ENCODE peak calls at places on chromosomes 1 and 21, in six cellular contexts. One of them, this sample, is unnamed.
A peak's percentile ranks its signal among the peaks of the same experiment; 100 is the strongest.

GRCh38 chr1:163875214-163875926 is 553.6 kb downstream of the NUF2 start:
- DNase-seq in central memory CD8-positive, alpha-beta T cell: no peak
- DNase-seq in MM.1S: no peak
- DNase-seq in NCI-H1092 treated with DMSO at 0.1 percent for 48 hours: no peak
- DNase-seq in GM12865: no peak
- DNase-seq in memory B cell: no peak
- DNase-seq in this sample: no peak

GRCh38 chr1:117673405-117673804 is 67.6 kb downstream of the TENT5C start:
- DNase-seq in central memory CD8-positive, alpha-beta T cell: no peak
- DNase-seq in MM.1S: no peak
- DNase-seq in NCI-H1092 treated with DMSO at 0.1 percent for 48 hours: no peak
- DNase-seq in GM12865: no peak
- DNase-seq in memory B cell: no peak
- DNase-seq in this sample: no peak

GRCh38 chr1:33516891-33517550 is 44.6 kb downstream of the ZSCAN20 start:
- DNase-seq in central memory CD8-positive, alpha-beta T cell: no peak
- DNase-seq in MM.1S: no peak
- DNase-seq in NCI-H1092 treated with DMSO at 0.1 percent for 48 hours: no peak
- DNase-seq in GM12865: no peak
- DNase-seq in memory B cell: no peak
- DNase-seq in this sample: no peak

GRCh38 chr1:22163578-22163977 is 20.7 kb upstream of the WNT4 start:
- DNase-seq in central memory CD8-positive, alpha-beta T cell: no peak
- DNase-seq in MM.1S: no peak
- DNase-seq in NCI-H1092 treated with DMSO at 0.1 percent for 48 hours: no peak
- DNase-seq in GM12865: no peak
- DNase-seq in memory B cell: no peak
- DNase-seq in this sample: no peak

GRCh38 chr1:23554481-23555224 is 4.6 kb downstream of the ID3 start:
- DNase-seq in central memory CD8-positive, alpha-beta T cell: peak; percentile 73
- DNase-seq in MM.1S: peak; percentile 92
- DNase-seq in NCI-H1092 treated with DMSO at 0.1 percent for 48 hours: peak; percentile 96
- DNase-seq in GM12865: peak; percentile 95
- DNase-seq in memory B cell: peak; percentile 79
- DNase-seq in this sample: peak; percentile 91

GRCh38 chr21:16420086-16420724 is 690.4 kb downstream of the USP25 start:
- DNase-seq in central memory CD8-positive, alpha-beta T cell: no peak
- DNase-seq in MM.1S: no peak
- DNase-seq in NCI-H1092 treated with DMSO at 0.1 percent for 48 hours: peak; percentile 87
- DNase-seq in GM12865: no peak
- DNase-seq in memory B cell: no peak
- DNase-seq in this sample: no peak

GRCh38 chr1:78839704-78840277 is 166.7 kb downstream of the ADGRL4 start:
- DNase-seq in central memory CD8-positive, alpha-beta T cell: no peak
- DNase-seq in MM.1S: peak; percentile 61
- DNase-seq in NCI-H1092 treated with DMSO at 0.1 percent for 48 hours: no peak
- DNase-seq in GM12865: peak; percentile 50
- DNase-seq in memory B cell: peak; percentile 16
- DNase-seq in this sample: peak; percentile 17

GRCh38 chr1:94755675-94756074 is 64.5 kb upstream of the SLC44A3 start:
- DNase-seq in central memory CD8-positive, alpha-beta T cell: no peak
- DNase-seq in MM.1S: no peak
- DNase-seq in NCI-H1092 treated with DMSO at 0.1 percent for 48 hours: no peak
- DNase-seq in GM12865: peak; percentile 16
- DNase-seq in memory B cell: no peak
- DNase-seq in this sample: peak; percentile 69

GRCh38 chr1:32761253-32761877 is 55.8 kb downstream of the YARS1 start:
- DNase-seq in central memory CD8-positive, alpha-beta T cell: no peak
- DNase-seq in MM.1S: no peak
- DNase-seq in NCI-H1092 treated with DMSO at 0.1 percent for 48 hours: peak; percentile 21
- DNase-seq in GM12865: peak; percentile 55
- DNase-seq in memory B cell: no peak
- DNase-seq in this sample: no peak

GRCh38 chr1:13751985-13752384 is 52.0 kb downstream of the PRDM2 start:
- DNase-seq in central memory CD8-positive, alpha-beta T cell: no peak
- DNase-seq in MM.1S: no peak
- DNase-seq in NCI-H1092 treated with DMSO at 0.1 percent for 48 hours: no peak
- DNase-seq in GM12865: no peak
- DNase-seq in memory B cell: no peak
- DNase-seq in this sample: no peak

GRCh38 chr1:43659785-43660184 is 9.8 kb downstream of the KDM4A start:
- DNase-seq in central memory CD8-positive, alpha-beta T cell: no peak
- DNase-seq in MM.1S: no peak
- DNase-seq in NCI-H1092 treated with DMSO at 0.1 percent for 48 hours: no peak
- DNase-seq in GM12865: no peak
- DNase-seq in memory B cell: no peak
- DNase-seq in this sample: no peak

GRCh38 chr1:209530990-209531389 is 52.5 kb upstream of the CAMK1G start:
- DNase-seq in central memory CD8-positive, alpha-beta T cell: no peak
- DNase-seq in MM.1S: no peak
- DNase-seq in NCI-H1092 treated with DMSO at 0.1 percent for 48 hours: no peak
- DNase-seq in GM12865: no peak
- DNase-seq in memory B cell: no peak
- DNase-seq in this sample: no peak

GRCh38 chr1:85001742-85002141 is 4.8 kb upstream of the MCOLN2 start:
- DNase-seq in central memory CD8-positive, alpha-beta T cell: no peak
- DNase-seq in MM.1S: no peak
- DNase-seq in NCI-H1092 treated with DMSO at 0.1 percent for 48 hours: no peak
- DNase-seq in GM12865: no peak
- DNase-seq in memory B cell: no peak
- DNase-seq in this sample: no peak

GRCh38 chr1:39652105-39652504 is 12.7 kb upstream of the HEYL start:
- DNase-seq in central memory CD8-positive, alpha-beta T cell: no peak
- DNase-seq in MM.1S: no peak
- DNase-seq in NCI-H1092 treated with DMSO at 0.1 percent for 48 hours: no peak
- DNase-seq in GM12865: no peak
- DNase-seq in memory B cell: no peak
- DNase-seq in this sample: no peak

GRCh38 chr21:37636152-37636860 is 269.7 kb downstream of the DYRK1A start:
- DNase-seq in central memory CD8-positive, alpha-beta T cell: no peak
- DNase-seq in MM.1S: no peak
- DNase-seq in NCI-H1092 treated with DMSO at 0.1 percent for 48 hours: no peak
- DNase-seq in GM12865: no peak
- DNase-seq in memory B cell: no peak
- DNase-seq in this sample: no peak

This sample was measured in DND-41.